ENCODE peak calls at places on chromosomes 2 and 18, in seven cellular contexts. N is cardiac fibroblast, L is DMS 273 treated with DMSO at 0.1 percent for 48 hours, R is ELR, J is AG09319, O is dermis blood vessel endothelial cell, M is Caki2. D is an unnamed sample.

GRCh38 chr2:100235098-100235497 is 87.2 kb downstream of the LONRF2 start:
- DNase-seq in N (no peak), L (no peak), R (no peak), J (no peak), O (no peak), M (no peak), D (no peak)

GRCh38 chr2:27351802-27352598 is 4.6 kb downstream of the GTF3C2 start:
- DNase-seq in N (no peak), L (no peak), R (no peak), J (no peak), O (no peak), M (no peak), D (no peak)

GRCh38 chr2:190718652-190719526 is 70.0 kb downstream of the NAB1 start:
- DNase-seq in N (peak; percentile 65), L (peak; percentile 16), R (peak; percentile 96), J (no peak), O (peak; percentile 90), M (peak; percentile 91), D (peak; percentile 88)

GRCh38 chr2:10514743-10515142 is 66.6 kb upstream of the ODC1 start:
- DNase-seq in N (peak; percentile 55), L (no peak), R (peak; percentile 98), J (no peak), O (peak; percentile 41), M (peak; percentile 85), D (peak; percentile 83)

GRCh38 chr2:237927135-237927534 is 39.7 kb upstream of the UBE2F start:
- DNase-seq in N (no peak), L (no peak), R (peak; percentile 13), J (no peak), O (no peak), M (no peak), D (no peak)

GRCh38 chr2:166302036-166302435 is 73.7 kb downstream of the SCN9A start:
- DNase-seq in N (no peak), L (no peak), R (no peak), J (no peak), O (no peak), M (no peak), D (no peak)

GRCh38 chr2:1979101-1979500 is 234.8 kb upstream of the PXDN start:
- DNase-seq in N (no peak), L (no peak), R (no peak), J (no peak), O (no peak), M (no peak), D (no peak)

GRCh38 chr2:44955593-44956449 is 14.3 kb downstream of the SIX3 start:
- DNase-seq in N (peak; percentile 70), L (peak; percentile 38), R (peak; percentile 79), J (no peak), O (peak; percentile 84), M (peak; percentile 51), D (peak; percentile 75)

GRCh38 chr18:61833387-61833786 is 59.4 kb downstream of the RNF152 start:
- DNase-seq in N (peak; percentile 49), L (no peak), R (peak; percentile 62), J (peak; percentile 41), O (peak; percentile 91), M (no peak), D (no peak)

GRCh38 chr2:108182489-108182888 is 57.3 kb upstream of the SULT1C3 start:
- DNase-seq in N (no peak), L (no peak), R (peak; percentile 62), J (no peak), O (no peak), M (no peak), D (peak; percentile 19)